ENCODE peak calls at places on chromosomes 11 and 22, in eight cellular contexts. E is SJSA1; P is mucosa of descending colon; V is MM.1S; Z is fibroblast of lung; M is GM23338; L is heart right ventricle; I is CD4-positive, CD25-positive, alpha-beta regulatory T cell. S is an unnamed sample.
A peak's percentile ranks its signal among the peaks of the same experiment; 100 is the strongest.

GRCh38 chr11:132972565-132972964 is 559.7 kb downstream of the OPCML start:
- DNase-seq in E (no peak), P (no peak), V (no peak), Z (no peak), M (no peak), L (no peak), I (no peak), S (no peak)

GRCh38 chr11:128893578-128894295 is 2.6 kb downstream of the KCNJ5 start:
- DNase-seq in E (no peak), P (no peak), V (peak; percentile 82), Z (no peak), M (no peak), L (no peak), I (no peak), S (no peak)

GRCh38 chr11:98701541-98701940 is 319.2 kb upstream of the CNTN5 start:
- DNase-seq in E (no peak), P (no peak), V (no peak), Z (peak; percentile 9), M (no peak), L (no peak), I (no peak), S (no peak)

GRCh38 chr11:20131744-20132666 is 28.3 kb downstream of the DBX1 start:
- DNase-seq in E (peak; percentile 19), P (peak; percentile 76), V (peak; percentile 45), Z (peak; percentile 63), M (peak; percentile 88), L (peak; percentile 51), I (no peak), S (no peak)

GRCh38 chr11:66341502-66342126 is 3.3 kb downstream of the BRMS1 start:
- DNase-seq in E (no peak), P (peak; percentile 18), V (no peak), Z (no peak), M (no peak), L (no peak), I (no peak), S (no peak)

GRCh38 chr11:69049490-69049867 is 747 bp downstream of the TPCN2 start:
- DNase-seq in E (no peak), P (no peak), V (no peak), Z (no peak), M (no peak), L (no peak), I (peak; percentile 21), S (no peak)

GRCh38 chr22:49487950-49488349 is 339.7 kb downstream of the BRD1 start:
- DNase-seq in E (no peak), P (no peak), V (no peak), Z (no peak), M (no peak), L (no peak), I (no peak), S (no peak)

GRCh38 chr11:120281161-120281795 is 41.3 kb downstream of the POU2F3 start:
- DNase-seq in E (no peak), P (no peak), V (no peak), Z (no peak), M (no peak), L (peak; percentile 23), I (no peak), S (no peak)

GRCh38 chr11:2940930-2941821 is 12.0 kb upstream of the PHLDA2 start:
- DNase-seq in E (no peak), P (peak; percentile 84), V (no peak), Z (no peak), M (no peak), L (no peak), I (peak; percentile 12), S (no peak)

GRCh38 chr11:120516461-120517389 is 5.2 kb downstream of the GRIK4 start:
- DNase-seq in E (no peak), P (no peak), V (no peak), Z (no peak), M (no peak), L (no peak), I (no peak), S (no peak)

GRCh38 chr11:44381261-44381660 is 71.3 kb upstream of the ALX4 start:
- DNase-seq in E (no peak), P (no peak), V (no peak), Z (no peak), M (no peak), L (no peak), I (no peak), S (no peak)

GRCh38 chr11:34916810-34917780 is 677 bp downstream of the PDHX start:
- DNase-seq in E (no peak), P (no peak), V (no peak), Z (peak; percentile 10), M (peak; percentile 81), L (no peak), I (no peak), S (peak; percentile 49)

GRCh38 chr22:42869888-42870480 is 12.9 kb upstream of the ARFGAP3 start:
- DNase-seq in E (no peak), P (no peak), V (no peak), Z (no peak), M (no peak), L (no peak), I (no peak), S (no peak)

GRCh38 chr11:78749243-78749730 is 174.6 kb upstream of the NARS2 start:
- DNase-seq in E (no peak), P (no peak), V (no peak), Z (no peak), M (no peak), L (no peak), I (no peak), S (no peak)

GRCh38 chr11:86145439-86146156 is 76.7 kb upstream of the PICALM start:
- DNase-seq in E (no peak), P (no peak), V (no peak), Z (no peak), M (no peak), L (no peak), I (no peak), S (no peak)

GRCh38 chr22:23381661-23382427 is 198.2 kb downstream of the IGLL1 start:
- DNase-seq in E (no peak), P (no peak), V (no peak), Z (no peak), M (no peak), L (no peak), I (no peak), S (no peak)

GRCh38 chr11:117819096-117820040 is 5.2 kb downstream of the FXYD2 start:
- DNase-seq in E (no peak), P (peak; percentile 84), V (peak; percentile 39), Z (peak; percentile 54), M (peak; percentile 90), L (peak; percentile 66), I (no peak), S (no peak)

GRCh38 chr22:42939941-42940653 is 74.9 kb downstream of the PACSIN2 start:
- DNase-seq in E (peak; percentile 81), P (peak; percentile 76), V (no peak), Z (peak; percentile 90), M (no peak), L (no peak), I (no peak), S (no peak)

GRCh38 chr11:74948546-74948897 is 369 bp downstream of the XRRA1 start:
- DNase-seq in E (peak; percentile 6), P (no peak), V (no peak), Z (peak; percentile 24), M (no peak), L (no peak), I (no peak), S (no peak)

GRCh38 chr11:112013501-112014164 is 11.6 kb upstream of the DLAT start:
- DNase-seq in E (no peak), P (no peak), V (no peak), Z (no peak), M (no peak), L (no peak), I (no peak), S (no peak)

GRCh38 chr11:230431-230830 is 5.7 kb downstream of the SIRT3 start:
- DNase-seq in E (no peak), P (no peak), V (no peak), Z (no peak), M (no peak), L (no peak), I (no peak), S (no peak)

GRCh38 chr11:70608568-70609314 is 210.4 kb downstream of the CTTN start:
- DNase-seq in E (no peak), P (peak; percentile 8), V (no peak), Z (peak; percentile 56), M (no peak), L (no peak), I (no peak), S (no peak)

DNA sequence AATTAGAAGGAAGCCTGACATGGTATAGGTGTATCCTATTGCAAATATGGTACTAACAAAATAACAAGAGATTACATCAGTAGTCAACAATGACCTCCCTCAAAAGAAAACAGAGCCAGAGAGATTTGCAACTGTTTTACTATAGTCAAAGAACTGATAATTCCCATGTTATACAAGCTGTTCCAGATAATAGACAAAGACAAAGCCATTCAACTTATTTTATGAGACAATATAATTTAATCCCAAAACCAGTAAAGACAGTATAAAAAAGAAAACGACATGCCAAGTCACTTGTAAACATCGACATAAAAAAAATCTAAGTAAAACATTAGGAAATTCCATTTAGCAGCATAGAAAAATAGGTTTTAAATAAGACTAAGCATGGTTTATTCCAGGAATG is 65.2 kb downstream of the PIWIL4 start:
- DNase-seq in E (no peak), P (no peak), V (no peak), Z (no peak), M (no peak), L (no peak), I (no peak), S (no peak)
- H3K4me3 ChIP-seq in E (no peak overlapping the region), P (no peak overlapping the region), V (no peak overlapping the region), Z (no peak overlapping the region), M (no peak overlapping the region), L (no peak overlapping the region), I (no peak overlapping the region), S (no peak overlapping the region)

DNA sequence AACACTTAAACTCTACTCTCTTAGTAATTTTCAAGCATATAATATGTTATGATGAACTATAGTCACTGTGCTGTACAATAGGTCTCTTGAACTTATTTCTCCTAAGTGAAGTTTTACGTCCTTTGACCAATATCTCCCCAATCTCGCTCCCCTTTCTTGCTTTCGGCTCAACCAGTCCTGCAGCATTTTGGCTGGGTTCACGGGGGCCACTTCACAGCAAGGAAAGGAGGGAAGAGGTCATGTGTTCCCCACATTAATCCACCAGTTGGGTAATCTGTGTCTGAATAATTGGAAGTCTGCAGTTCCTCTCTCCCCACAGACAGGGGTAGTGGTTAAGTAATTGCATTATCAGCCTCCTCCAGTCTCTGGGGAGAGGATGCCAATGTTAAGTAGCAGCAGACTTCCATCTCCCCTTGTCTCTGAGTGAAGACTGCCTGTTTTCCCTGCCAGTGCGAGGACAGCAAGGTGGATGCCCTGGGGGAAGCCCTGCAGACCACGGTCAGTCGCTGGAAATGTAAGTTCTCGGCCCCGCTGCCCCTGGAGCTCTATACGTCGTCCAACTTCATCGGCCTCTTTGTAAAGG is 59.2 kb upstream of the CRTAM start:
- DNase-seq in E (no peak), P (no peak), V (no peak), Z (no peak), M (no peak), L (no peak), I (no peak), S (no peak)
- H3K36me3 ChIP-seq in E (no peaks in the 10 kb centered on the region), P (no peaks in the 10 kb centered on the region), V (no peaks in the 10 kb centered on the region), Z (peaks cover 2% of the 10 kb centered on the region), M (no peaks in the 10 kb centered on the region), L (no peaks in the 10 kb centered on the region), I (peaks cover 56% of the 10 kb centered on the region), S (peaks cover 4% of the 10 kb centered on the region)

GRCh38 chr22:38732251-38732815 is 23.5 kb downstream of the SUN2 start:
- DNase-seq in E (no peak), P (peak; percentile 24), V (peak; percentile 5), Z (no peak), M (no peak), L (no peak), I (no peak), S (no peak)
- H3K4me3 ChIP-seq in E (no peak overlapping the region), P (no peak overlapping the region), V (no peak overlapping the region), Z (no peak overlapping the region), M (no peak overlapping the region), L (no peak overlapping the region), I (no peak overlapping the region), S (no peak overlapping the region)

GRCh38 chr11:9783986-9784385 is 120.1 kb downstream of the SWAP70 start:
- DNase-seq in E (no peak), P (no peak), V (no peak), Z (no peak), M (no peak), L (no peak), I (no peak), S (no peak)
- H3K36me3 ChIP-seq in E (peaks cover 62% of the 10 kb centered on the region), P (no peaks in the 10 kb centered on the region), V (no peaks in the 10 kb centered on the region), Z (peaks cover 16% of the 10 kb centered on the region), M (peaks cover 18% of the 10 kb centered on the region), L (peaks cover 26% of the 10 kb centered on the region), I (peaks cover 12% of the 10 kb centered on the region), S (peaks cover 51% of the 10 kb centered on the region)